ENCODE peak calls at places on chromosomes 11 and 22, in four cellular contexts. K is neuronal stem cell, Q is IMR-90, V is mesendoderm. F is an unnamed sample.

GRCh38 chr11:10654211-10655150 is 39.1 kb downstream of the IRAG1 start:
- DNase-seq in K (peak; percentile 32), Q (peak; percentile 67), V (peak; percentile 80), F (peak; percentile 62)

GRCh38 chr11:10784229-10785145 is 24.2 kb downstream of the EIF4G2 start:
- DNase-seq in K (peak; percentile 9), Q (peak; percentile 35), V (peak; percentile 85), F (peak; percentile 23)

GRCh38 chr11:8352852-8353505 is 89.3 kb upstream of the LMO1 start:
- DNase-seq in K (no peak), Q (no peak), V (no peak), F (no peak)

GRCh38 chr11:112644410-112645131 is 316.6 kb upstream of the NCAM1 start:
- DNase-seq in K (no peak), Q (no peak), V (no peak), F (no peak)

GRCh38 chr22:41263704-41264103 is 22.3 kb downstream of the RANGAP1 start:
- DNase-seq in K (no peak), Q (peak; percentile 28), V (no peak), F (peak; percentile 27)

GRCh38 chr22:50529416-50530279 is at the start of gene TYMP:
- DNase-seq in K (no peak), Q (no peak), V (no peak), F (peak; percentile 39)

GRCh38 chr22:23282089-23282501 is 101.8 kb downstream of the BCR start:
- DNase-seq in K (no peak), Q (peak; percentile 69), V (no peak), F (peak; percentile 12)

GRCh38 chr11:86702387-86702983 is 30.1 kb upstream of the ME3 start:
- DNase-seq in K (no peak), Q (no peak), V (no peak), F (no peak)

GRCh38 chr11:121696177-121696863 is 243.6 kb upstream of the SORL1-AS1 start:
- DNase-seq in K (no peak), Q (no peak), V (peak; percentile 54), F (no peak)

GRCh38 chr22:48951836-48952235 is 875.8 kb downstream of the BRD1 start:
- DNase-seq in K (no peak), Q (no peak), V (no peak), F (no peak)

GRCh38 chr11:118304227-118304808 is at the start of gene CD3E:
- DNase-seq in K (no peak), Q (no peak), V (no peak), F (no peak)

GRCh38 chr22:22358686-22359085 is 114.1 kb downstream of the VPREB1 start:
- DNase-seq in K (no peak), Q (no peak), V (no peak), F (no peak)

GRCh38 chr11:75398906-75399305 is 412 bp upstream of the RPS3 start:
- DNase-seq in K (no peak), Q (no peak), V (no peak), F (no peak)

GRCh38 chr22:17785185-17786184 is 11.2 kb upstream of the BID start:
- DNase-seq in K (no peak), Q (no peak), V (peak; percentile 89), F (peak; percentile 42)

GRCh38 chr22:18133452-18133851 is 16.5 kb upstream of the USP18 start:
- DNase-seq in K (no peak), Q (no peak), V (no peak), F (no peak)

GRCh38 chr11:65225284-65226102 is 36.3 kb upstream of the POLA2 start:
- DNase-seq in K (peak; percentile 36), Q (peak; percentile 52), V (peak; percentile 78), F (peak; percentile 68)

GRCh38 chr22:47196881-47197701 is 434.6 kb downstream of the TBC1D22A start:
- DNase-seq in K (no peak), Q (no peak), V (no peak), F (no peak)

GRCh38 chr11:33802414-33802950 is 28.2 kb upstream of the FBXO3 start:
- DNase-seq in K (peak; percentile 82), Q (peak; percentile 88), V (peak; percentile 98), F (peak; percentile 88)

GRCh38 chr11:111351374-111352081 is 27.5 kb downstream of the POU2AF1 start:
- DNase-seq in K (no peak), Q (no peak), V (no peak), F (no peak)

GRCh38 chr22:41048791-41049717 is 43.3 kb upstream of the EP300 start:
- DNase-seq in K (peak; percentile 32), Q (peak; percentile 80), V (peak; percentile 85), F (peak; percentile 98)

DNA sequence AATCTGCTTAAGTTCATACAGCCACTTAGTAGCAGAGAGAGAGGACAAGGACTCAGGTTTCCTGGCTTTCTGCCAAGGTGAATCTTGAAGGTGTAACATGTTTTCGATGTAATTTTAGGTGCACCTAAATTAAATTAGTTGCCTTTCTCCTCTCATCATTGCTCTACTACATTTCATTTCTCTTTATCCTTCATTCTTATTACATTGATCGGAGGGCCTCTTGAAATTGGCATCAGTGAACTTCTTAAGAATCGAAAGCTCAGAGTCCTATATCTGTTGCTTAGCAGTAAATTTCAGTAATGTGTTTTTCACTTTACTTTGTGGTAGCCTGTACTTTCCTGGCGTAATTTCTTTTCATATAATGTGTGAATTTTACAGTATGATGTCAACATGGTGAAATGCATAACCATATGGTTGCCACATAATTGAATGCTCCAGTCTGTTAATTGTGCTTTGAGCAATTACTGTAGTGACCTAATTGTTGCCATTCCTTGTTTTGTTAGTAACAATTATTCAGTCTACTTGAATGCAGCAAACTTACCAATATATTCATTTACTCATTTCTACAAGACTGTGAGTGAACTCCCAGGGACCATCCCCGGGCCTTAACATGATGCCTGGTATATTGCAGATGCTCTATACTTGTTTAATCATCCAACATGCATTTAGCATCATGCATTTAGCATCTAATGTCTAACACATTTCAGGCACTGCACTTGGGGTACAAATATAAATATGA is 138.1 kb downstream of the MAML2 start:
- DNase-seq in K (no peak), Q (no peak), V (no peak), F (no peak)
- H2BK120ac ChIP-seq in K (no peak overlapping the region), Q (no peak overlapping the region), V (no peak overlapping the region), F (no peak overlapping the region)

DNA sequence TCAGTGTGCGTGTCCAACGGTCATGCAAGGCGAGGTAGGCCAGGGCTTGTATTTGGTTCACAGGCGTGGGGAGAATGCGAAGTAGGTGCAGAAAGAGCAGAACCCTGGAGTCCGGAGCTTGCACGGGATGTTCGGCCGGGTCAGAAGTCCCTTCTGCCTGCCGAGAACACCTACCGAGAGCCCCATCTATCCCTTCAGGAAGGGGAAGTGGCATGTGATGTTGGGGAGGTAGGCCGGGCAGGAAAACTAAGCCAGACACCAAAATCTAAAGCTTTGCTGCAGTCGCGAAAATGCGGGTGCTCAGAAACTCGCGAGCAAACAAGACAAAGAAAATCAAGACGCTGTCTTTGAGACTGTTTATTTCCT is 435 bp upstream of the TAF6L start:
- DNase-seq in K (no peak), Q (no peak), V (no peak), F (no peak)
- H3K4ac ChIP-seq in K (peak overlapping the region; percentile 47), Q (peak overlapping the region; percentile 88), V (no peak overlapping the region), F (peak overlapping the region; percentile 79)

GRCh38 chr22:37019309-37020191 is at the start of the genes MPST and TST:
- DNase-seq in K (peak; percentile 75), Q (peak; percentile 61), V (peak; percentile 77), F (peak; percentile 72)
- H2BK5ac ChIP-seq in K (peak within 1 kb of the TSS; percentile 93), Q (peak within 1 kb of the TSS; percentile 93), V (no peak within 1 kb of the TSS), F (peak within 1 kb of the TSS; percentile 99)

GRCh38 chr11:61090982-61091372 is 11.3 kb upstream of the CD5 start:
- DNase-seq in K (no peak), Q (no peak), V (no peak), F (no peak)

GRCh38 chr11:61092280-61092766 is 10.0 kb upstream of the CD5 start:
- DNase-seq in K (no peak), Q (no peak), V (peak; percentile 13), F (no peak)

GRCh38 chr11:61091373-61092279 is 10.7 kb upstream of the CD5 start:
- DNase-seq in K (no peak), Q (peak; percentile 12), V (peak; percentile 65), F (peak; percentile 19)

GRCh38 chr11:61090092-61090491 is 12.2 kb upstream of the CD5 start:
- DNase-seq in K (no peak), Q (no peak), V (no peak), F (no peak)

GRCh38 chr11:61090521-61090920 is 11.8 kb upstream of the CD5 start:
- DNase-seq in K (no peak), Q (no peak), V (no peak), F (no peak)
- H2BK120ac ChIP-seq in K (no peak overlapping the region), Q (no peak overlapping the region), V (no peak overlapping the region), F (no peak overlapping the region)

DNA sequence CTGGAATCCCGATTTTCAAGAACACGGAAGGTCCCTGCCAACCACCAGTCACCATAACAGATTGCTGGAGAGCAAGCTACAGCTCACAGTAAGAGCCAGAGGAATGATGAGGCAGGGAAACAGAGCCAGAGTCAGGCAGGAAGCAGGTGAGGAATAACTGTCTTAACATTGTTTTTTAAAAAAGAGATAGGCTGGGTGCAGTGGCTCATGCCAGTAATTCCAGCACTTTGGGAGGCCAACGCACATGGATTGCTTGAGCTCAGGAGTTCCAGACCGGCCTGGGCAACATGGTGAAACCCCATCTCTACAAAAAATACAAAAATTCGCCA is 13.5 kb upstream of the CASTOR1 start:
- DNase-seq in K (no peak), Q (no peak), V (no peak), F (no peak)
- H3K4ac ChIP-seq in K (no peak overlapping the region), Q (no peak overlapping the region), V (no peak overlapping the region), F (no peak overlapping the region)

GRCh38 chr11:16876053-16876752 is 137.8 kb downstream of the C11orf58 start:
- DNase-seq in K (no peak), Q (no peak), V (no peak), F (no peak)

GRCh38 chr11:16871368-16871767 is 132.9 kb downstream of the C11orf58 start:
- DNase-seq in K (no peak), Q (no peak), V (no peak), F (peak; percentile 51)

GRCh38 chr11:16876840-16877239 is 137.4 kb downstream of the PLEKHA7 start:
- DNase-seq in K (no peak), Q (no peak), V (peak; percentile 52), F (no peak)

GRCh38 chr11:16873289-16873688 is 134.8 kb downstream of the C11orf58 start:
- DNase-seq in K (no peak), Q (no peak), V (peak; percentile 66), F (peak; percentile 15)

DNA sequence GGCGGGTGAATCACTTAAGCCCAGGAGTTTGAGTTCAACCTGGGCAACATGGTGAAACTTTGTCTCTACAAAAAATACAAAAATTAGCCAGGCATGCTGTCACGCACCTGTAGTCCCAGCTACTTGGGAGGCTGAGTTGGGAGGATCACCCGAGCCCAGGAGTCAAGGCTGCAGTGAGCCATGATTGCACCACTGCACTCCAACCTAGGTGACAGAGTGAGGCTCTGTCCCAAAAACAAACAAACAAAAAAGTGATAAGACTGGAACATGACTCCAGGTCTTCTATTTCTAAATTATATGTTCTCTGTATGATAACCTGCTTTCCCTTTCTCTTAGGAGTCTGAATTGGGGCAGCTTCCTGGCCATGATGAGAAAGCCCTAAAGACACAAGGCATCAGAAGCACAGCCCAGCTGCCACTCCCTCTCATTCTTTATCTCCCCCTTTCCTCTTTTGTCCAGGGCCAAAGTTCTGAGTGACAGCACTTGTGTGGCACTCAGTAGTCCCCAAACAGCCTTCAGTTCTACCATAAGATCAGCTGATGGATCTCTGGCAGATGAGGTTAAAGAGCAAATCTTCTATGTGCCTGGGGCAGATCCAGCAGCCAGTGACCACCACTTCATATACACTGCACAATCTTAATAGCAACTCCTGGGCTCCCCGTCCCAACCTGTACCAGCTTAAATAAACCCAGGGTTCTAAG is 136.0 kb downstream of the C11orf58 start:
- DNase-seq in K (no peak), Q (no peak), V (no peak), F (no peak)
- H2BK5ac ChIP-seq in K (no peak overlapping the region), Q (no peak overlapping the region), V (no peak overlapping the region), F (no peak overlapping the region)

F was measured in mesenchymal stem cell.